ENCODE peak calls at places on chromosome 1, in nine cellular contexts. Q, N, W, E, K, H, S, M and Y are unnamed samples.

GRCh38 chr1:41806472-41807155 is 112.1 kb downstream of the HIVEP3 start:
- DNase-seq in Q (no peak), N (no peak), W (no peak), E (no peak), K (no peak), H (no peak), S (no peak), M (no peak), Y (peak; percentile 65)

GRCh38 chr1:154400381-154400801 is 4.8 kb upstream of the IL6R start:
- DNase-seq in Q (no peak), N (no peak), W (no peak), E (no peak), K (no peak), H (no peak), S (no peak), M (no peak), Y (no peak)

GRCh38 chr1:29129916-29130315 is 6.2 kb upstream of the TMEM200B start:
- DNase-seq in Q (no peak), N (no peak), W (no peak), E (no peak), K (no peak), H (no peak), S (no peak), M (no peak), Y (no peak)

GRCh38 chr1:41507152-41507720 is 22.8 kb upstream of the EDN2 start:
- DNase-seq in Q (no peak), N (no peak), W (no peak), E (no peak), K (no peak), H (no peak), S (no peak), M (no peak), Y (no peak)

GRCh38 chr1:36458910-36459309 is 5.3 kb downstream of the MRPS15 start:
- DNase-seq in Q (no peak), N (no peak), W (no peak), E (no peak), K (no peak), H (no peak), S (no peak), M (no peak), Y (peak; percentile 33)

GRCh38 chr1:194495434-194495833 is 1309.0 kb upstream of the B3GALT2 start:
- DNase-seq in Q (no peak), N (no peak), W (no peak), E (no peak), K (no peak), H (no peak), S (no peak), M (no peak), Y (no peak)

GRCh38 chr1:205344010-205344808 is 12.5 kb downstream of the KLHDC8A start:
- DNase-seq in Q (no peak), N (no peak), W (no peak), E (peak; percentile 40), K (no peak), H (peak; percentile 50), S (no peak), M (no peak), Y (no peak)

GRCh38 chr1:20410555-20410954 is 75.5 kb downstream of the CAMK2N1 start:
- DNase-seq in Q (no peak), N (no peak), W (no peak), E (no peak), K (no peak), H (no peak), S (no peak), M (peak; percentile 66), Y (no peak)

GRCh38 chr1:63918395-63918945 is 144.7 kb downstream of the ROR1 start:
- DNase-seq in Q (no peak), N (no peak), W (no peak), E (no peak), K (no peak), H (no peak), S (no peak), M (no peak), Y (no peak)